ENCODE peak calls at places on chromosomes 7 and 10, in seven cellular contexts. F is pons; E is dermis microvascular lymphatic vessel endothelial cell; D is endothelial cell of umbilical vein; J is foreskin fibroblast; V is activated CD4-positive, alpha-beta T cell treated with anti-CD3 and anti-CD28 coated beads, Interleukin-2, amount 50 U/mL, for 1 hour; N is Caki2. G is an unnamed sample.

GRCh38 chr10:51918921-51919325 is 219.5 kb upstream of the CSTF2T start:
- DNase-seq in N (no peak), E (no peak), J (no peak), D (peak), F (peak), V (no peak), G (no peak)

GRCh38 chr7:151897951-151898686 is 21.2 kb upstream of the PRKAG2 start:
- DNase-seq in V (no peak), F (no peak), D (no peak), N (no peak), E (no peak), J (no peak), G (no peak)

GRCh38 chr10:132489053-132489703 is 48.4 kb upstream of the INPP5A start:
- DNase-seq in N (peak), D (no peak), E (no peak), F (no peak), J (peak), V (no peak), G (no peak)

GRCh38 chr10:14698487-14699170 is 76.1 kb downstream of the FAM107B start:
- DNase-seq in D (no peak), V (no peak), N (peak), E (no peak), J (peak), F (no peak), G (no peak)

GRCh38 chr7:37035631-37036030 is 311.3 kb upstream of the AOAH start:
- DNase-seq in N (no peak), D (no peak), E (no peak), F (no peak), V (no peak), J (peak), G (no peak)

GRCh38 chr7:100441641-100442535 is 5.6 kb upstream of the PPP1R35 start:
- DNase-seq in F (no peak), V (no peak), J (no peak), D (no peak), E (no peak), N (no peak), G (no peak)

GRCh38 chr7:138842111-138842510 is 44.1 kb upstream of the ATP6V0A4 start:
- DNase-seq in F (no peak), E (no peak), J (peak), N (peak), V (no peak), D (no peak), G (no peak)

GRCh38 chr10:120048358-120048757 is 155.8 kb downstream of the SEC23IP start:
- DNase-seq in J (no peak), N (no peak), V (no peak), D (no peak), E (no peak), F (no peak), G (no peak)

GRCh38 chr10:132118366-132118765 is 52.6 kb downstream of the JAKMIP3 start:
- DNase-seq in N (no peak), F (no peak), V (no peak), E (no peak), J (no peak), D (no peak), G (no peak)

GRCh38 chr10:91838199-91838598 is 40.0 kb downstream of the TNKS2 start:
- DNase-seq in F (no peak), N (no peak), D (no peak), J (no peak), V (no peak), E (no peak), G (peak)

GRCh38 chr10:102334106-102334505 is 61.4 kb upstream of the NFKB2 start:
- DNase-seq in E (no peak), V (no peak), F (no peak), N (no peak), J (peak), D (no peak), G (no peak)